ENCODE peak calls at places on chromosome 11, in six cellular contexts. P is heart left ventricle; A is tibial artery; E is CD8-positive, alpha-beta T cell; T is pancreas; V is uterus. R is an unnamed sample.

GRCh38 chr11:134037093-134037908 is 31.6 kb upstream of the JAM3 start:
- DNase-seq in T (peak; percentile 67), V (peak; percentile 90), P (peak; percentile 81), A (peak; percentile 66), E (peak; percentile 71), R (peak; percentile 75)

GRCh38 chr11:128399186-128399585 is 188.2 kb downstream of the ETS1 start:
- DNase-seq in V (no peak), E (no peak), A (no peak), T (no peak), P (no peak), R (no peak)

GRCh38 chr11:87934182-87934581 is 241.1 kb downstream of the RAB38 start:
- DNase-seq in T (no peak), E (no peak), P (no peak), A (no peak), V (no peak), R (no peak)

GRCh38 chr11:114397349-114397982 is 2.8 kb downstream of the C11orf71 start:
- DNase-seq in T (no peak), E (no peak), A (no peak), P (no peak), V (no peak), R (no peak)

GRCh38 chr11:59510917-59511589 is at the start of gene OR4D9:
- DNase-seq in A (no peak), E (peak; percentile 13), T (no peak), P (no peak), V (no peak), R (no peak)

GRCh38 chr11:123211981-123212380 is 16.9 kb upstream of the CLMP start:
- DNase-seq in P (no peak), A (no peak), E (no peak), T (no peak), V (no peak), R (no peak)

GRCh38 chr11:74397531-74398243 is 546 bp downstream of the PGM2L1 start:
- DNase-seq in E (peak; percentile 43), A (peak; percentile 23), P (peak; percentile 36), V (no peak), T (peak; percentile 40), R (no peak)

GRCh38 chr11:123235687-123236261 is 40.7 kb upstream of the CLMP start:
- DNase-seq in A (no peak), V (peak; percentile 63), T (no peak), E (no peak), P (peak; percentile 32), R (peak; percentile 65)

GRCh38 chr11:80103149-80103859 is 662.5 kb upstream of the TENM4 start:
- DNase-seq in A (no peak), V (no peak), T (no peak), E (no peak), P (no peak), R (no peak)

GRCh38 chr11:14358729-14359439 is at the start of gene RRAS2:
- DNase-seq in A (peak; percentile 77), T (peak; percentile 74), V (peak; percentile 69), P (peak; percentile 83), E (peak; percentile 75), R (peak; percentile 72)

GRCh38 chr11:1390603-1391164 is 950 bp downstream of the BRSK2 start:
- DNase-seq in E (no peak), T (peak; percentile 67), V (no peak), P (peak; percentile 74), A (no peak), R (no peak)

GRCh38 chr11:83124631-83125424 is 32.1 kb upstream of the PCF11 start:
- DNase-seq in E (no peak), P (no peak), T (no peak), V (no peak), A (no peak), R (no peak)

GRCh38 chr11:75346912-75347647 is 4.4 kb downstream of the ARRB1 start:
- DNase-seq in T (no peak), E (no peak), V (peak; percentile 39), A (peak; percentile 59), P (peak; percentile 73), R (peak; percentile 76)

GRCh38 chr11:78022397-78023396 is at the start of gene KCTD14:
- DNase-seq in P (no peak), V (peak; percentile 38), E (no peak), A (no peak), T (peak; percentile 75), R (no peak)

GRCh38 chr11:40302669-40303068 is 1156.8 kb downstream of the LRRC4C start:
- DNase-seq in A (no peak), E (no peak), P (no peak), T (no peak), V (no peak), R (no peak)

GRCh38 chr11:73372371-73372993 is 3.7 kb upstream of the RELT start:
- DNase-seq in A (no peak), V (no peak), T (no peak), E (no peak), P (peak; percentile 54), R (no peak)

GRCh38 chr11:89327885-89328284 is 150.2 kb downstream of the TYR start:
- DNase-seq in V (no peak), E (no peak), A (no peak), T (no peak), P (no peak), R (no peak)

GRCh38 chr11:11782532-11783110 is 59.2 kb upstream of the USP47 start:
- DNase-seq in T (no peak), V (no peak), E (no peak), P (no peak), A (no peak), R (no peak)

GRCh38 chr11:126596474-126596873 is 241.0 kb downstream of the ST3GAL4 start:
- DNase-seq in V (no peak), T (no peak), E (no peak), A (no peak), P (no peak), R (no peak)

GRCh38 chr11:429931-430456 is 11.8 kb downstream of the ANO9 start:
- DNase-seq in T (no peak), E (no peak), A (no peak), V (no peak), P (peak; percentile 11), R (no peak)

GRCh38 chr11:111387318-111387863 is 8.3 kb upstream of the POU2AF1 start:
- DNase-seq in E (no peak), P (no peak), V (no peak), T (peak; percentile 95), A (no peak), R (no peak)

GRCh38 chr11:111775024-111775710 is 9.0 kb upstream of the PPP2R1B start:
- DNase-seq in E (no peak), P (peak; percentile 35), V (no peak), T (peak; percentile 70), A (peak; percentile 83), R (peak; percentile 91)

GRCh38 chr11:116650052-116650451 is 122.7 kb downstream of the BUD13 start:
- DNase-seq in A (no peak), V (no peak), T (no peak), E (no peak), P (no peak), R (peak; percentile 46)

GRCh38 chr11:69657911-69658605 is 17.1 kb downstream of the LTO1 start:
- DNase-seq in E (no peak), T (no peak), V (no peak), P (no peak), A (no peak), R (no peak)

GRCh38 chr11:1832181-1832988 is 2.4 kb upstream of the SYT8 start:
- DNase-seq in E (peak; percentile 70), P (peak; percentile 64), A (no peak), T (peak; percentile 66), V (peak; percentile 55), R (no peak)

GRCh38 chr11:69382131-69383128 is 88.5 kb downstream of the MYEOV start:
- DNase-seq in V (no peak), A (peak; percentile 51), T (no peak), E (no peak), P (peak; percentile 75), R (peak; percentile 72)

DNA sequence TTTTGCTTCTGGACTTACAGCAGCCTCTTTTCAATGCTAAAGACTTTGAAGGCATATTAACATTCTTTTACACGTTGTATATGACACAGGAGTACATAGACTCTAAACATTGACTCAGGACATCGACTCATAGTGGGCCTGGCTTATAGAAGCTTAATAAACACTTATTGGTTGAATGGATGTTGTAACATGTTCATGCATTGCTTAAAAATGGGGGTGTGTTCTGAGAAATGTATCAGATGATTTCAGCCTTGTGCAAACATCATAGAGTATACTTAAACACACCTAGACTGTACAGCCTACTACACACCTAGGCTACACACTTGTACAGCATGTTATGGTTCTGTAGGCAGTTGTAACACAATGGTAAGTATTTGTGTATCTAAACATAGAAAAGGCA is 17.9 kb downstream of the TTC17 start:
- DNase-seq in T (no peak), E (no peak), P (no peak), A (no peak), V (no peak), R (no peak)
- H3K4me3 ChIP-seq in T (no peak overlapping the region), E (no peak overlapping the region), P (no peak overlapping the region), A (no peak overlapping the region), V (no peak overlapping the region), R (no peak overlapping the region)

GRCh38 chr11:120183701-120184141 is 27.1 kb upstream of the OAF start:
- DNase-seq in P (no peak), V (no peak), A (no peak), T (peak; percentile 12), E (no peak), R (peak; percentile 50)

GRCh38 chr11:120182790-120183491 is 27.9 kb upstream of the OAF start:
- DNase-seq in A (no peak), T (peak; percentile 72), V (no peak), P (peak; percentile 63), E (no peak), R (peak; percentile 63)

GRCh38 chr11:120180571-120181445 is 30.0 kb upstream of the OAF start:
- DNase-seq in A (no peak), E (peak; percentile 5), P (no peak), V (peak; percentile 57), T (peak; percentile 9), R (peak; percentile 65)

GRCh38 chr11:120182357-120182756 is 28.5 kb upstream of the OAF start:
- DNase-seq in A (no peak), T (no peak), V (no peak), E (no peak), P (no peak), R (peak; percentile 53)

DNA sequence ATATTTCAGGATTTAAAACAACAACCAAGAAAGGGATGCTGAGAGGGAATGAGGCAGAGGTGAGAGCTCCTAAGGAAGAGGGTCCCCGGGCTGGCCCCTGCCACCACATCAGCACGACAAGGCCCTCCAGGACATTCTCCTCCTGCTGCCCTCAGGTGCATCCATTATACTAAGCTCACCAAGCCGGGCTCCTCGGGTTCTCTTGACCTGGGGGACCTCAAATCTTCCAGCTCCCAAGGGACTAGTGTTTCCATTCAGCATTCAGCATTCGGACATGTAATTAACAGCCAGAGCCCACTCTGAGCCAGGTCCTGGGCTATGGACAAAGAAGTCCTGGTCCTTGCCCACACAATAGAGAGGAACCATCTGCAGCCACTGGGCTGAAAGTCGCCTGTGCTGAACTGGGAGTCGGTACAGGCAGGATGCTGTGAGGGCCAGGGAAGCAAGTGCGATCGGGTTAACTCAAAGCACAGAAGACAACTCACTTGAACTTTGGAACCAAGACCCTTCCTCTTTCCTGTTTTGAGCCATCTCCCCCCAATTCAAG is 29.3 kb upstream of the OAF start:
- DNase-seq in E (no peak), T (peak; percentile 4), A (no peak), V (no peak), P (no peak), R (peak; percentile 54)
- H3K4me1 ChIP-seq in E (no peaks in the 10 kb centered on the region), T (peaks cover 35% of the 10 kb centered on the region), A (no peaks in the 10 kb centered on the region), V (no peaks in the 10 kb centered on the region), P (peaks cover 19% of the 10 kb centered on the region), R (peaks cover 57% of the 10 kb centered on the region)

GRCh38 chr11:64268028-64268686 is 16.3 kb downstream of the BAD start:
- DNase-seq in T (no peak), P (no peak), A (no peak), E (no peak), V (no peak), R (no peak)
- H3K4me3 ChIP-seq in T (peak overlapping the region; percentile 63), P (peak overlapping the region; percentile 71), A (peak overlapping the region; percentile 77), E (peak overlapping the region; percentile 81), V (peak overlapping the region; percentile 63), R (no peak overlapping the region)

GRCh38 chr11:29707924-29708323 is 308.9 kb downstream of the KCNA4 start:
- DNase-seq in P (no peak), E (no peak), A (no peak), V (no peak), T (no peak), R (no peak)
- H3K4me1 ChIP-seq in P (no peaks in the 10 kb centered on the region), E (no peaks in the 10 kb centered on the region), A (no peaks in the 10 kb centered on the region), V (no peaks in the 10 kb centered on the region), T (no peaks in the 10 kb centered on the region), R (peaks cover 6% of the 10 kb centered on the region)